ENCODE peak calls at places on chromosomes 11 and 22, in five cellular contexts. D, F, Q, H and L are unnamed samples.
A peak's percentile ranks its signal among the peaks of the same experiment; 100 is the strongest.

GRCh38 chr11:84247931-84248330 is 961.8 kb upstream of the CCDC90B start:
- DNase-seq in D (no peak), F (no peak), Q (no peak), H (no peak), L (no peak)

GRCh38 chr22:19645905-19646304 is 68.4 kb upstream of the SEPTIN5 start:
- DNase-seq in D (no peak), F (no peak), Q (no peak), H (no peak), L (no peak)

GRCh38 chr11:27204527-27204926 is 158.5 kb downstream of the CCDC34 start:
- DNase-seq in D (no peak), F (peak; percentile 40), Q (no peak), H (no peak), L (no peak)

GRCh38 chr11:101458161-101458560 is 125.6 kb downstream of the TRPC6 start:
- DNase-seq in D (no peak), F (peak; percentile 69), Q (no peak), H (no peak), L (no peak)

GRCh38 chr11:862028-862703 is 19.5 kb downstream of the TSPAN4 start:
- DNase-seq in D (no peak), F (no peak), Q (no peak), H (no peak), L (no peak)

GRCh38 chr11:133064961-133065360 is 467.3 kb downstream of the OPCML start:
- DNase-seq in D (no peak), F (no peak), Q (no peak), H (no peak), L (no peak)

GRCh38 chr11:133520707-133521106 is 11.6 kb downstream of the OPCML start:
- DNase-seq in D (no peak), F (no peak), Q (no peak), H (no peak), L (no peak)

GRCh38 chr22:46045459-46046298 is 68.7 kb upstream of the WNT7B start:
- DNase-seq in D (no peak), F (no peak), Q (no peak), H (no peak), L (no peak)

GRCh38 chr22:24422078-24422665 is 5.2 kb upstream of the ADORA2A start:
- DNase-seq in D (no peak), F (no peak), Q (no peak), H (no peak), L (no peak)

GRCh38 chr11:6992457-6993431 is 27.4 kb downstream of the ZNF214 start:
- DNase-seq in D (no peak), F (peak; percentile 84), Q (no peak), H (no peak), L (no peak)

GRCh38 chr22:36026741-36027140 is 1.9 kb downstream of the RBFOX2 start:
- DNase-seq in D (peak; percentile 21), F (peak; percentile 40), Q (no peak), H (no peak), L (no peak)

GRCh38 chr11:78111298-78111697 is 28.1 kb downstream of the ALG8 start:
- DNase-seq in D (no peak), F (no peak), Q (no peak), H (no peak), L (no peak)

GRCh38 chr11:11841121-11841604 is 609 bp upstream of the USP47 start:
- DNase-seq in D (no peak), F (no peak), Q (peak; percentile 39), H (no peak), L (no peak)

GRCh38 chr11:86749376-86749775 is 51.0 kb upstream of the PRSS23 start:
- DNase-seq in D (no peak), F (no peak), Q (no peak), H (no peak), L (no peak)

GRCh38 chr11:58905141-58905715 is 34.1 kb upstream of the GLYATL1 start:
- DNase-seq in D (no peak), F (peak; percentile 23), Q (no peak), H (no peak), L (no peak)